ENCODE peak calls at places on chromosomes 5 and 9, in four cellular contexts. B is GM12891, Y is K562, P is HL-60. G is an unnamed sample.

GRCh38 chr9:33751536-33752129 is 43.7 kb upstream of the PRSS3 start:
- DNase-seq in Y (no peak), P (no peak), B (no peak), G (no peak)

GRCh38 chr5:81195334-81195929 is 37.7 kb upstream of the CKMT2 start:
- DNase-seq in P (no peak), Y (no peak), B (no peak), G (no peak)

GRCh38 chr5:157476699-157477408 is 16.8 kb downstream of the NIPAL4 start:
- DNase-seq in Y (peak), P (peak), B (peak), G (no peak)

GRCh38 chr5:454936-455335 is 12.0 kb downstream of the EXOC3 start:
- DNase-seq in P (no peak), B (no peak), Y (no peak), G (no peak)

GRCh38 chr5:78327761-78328510 is 32.5 kb upstream of the SCAMP1 start:
- DNase-seq in B (no peak), Y (no peak), P (no peak), G (no peak)

GRCh38 chr9:34387239-34387638 is 10.5 kb upstream of the MYORG start:
- DNase-seq in B (no peak), P (no peak), Y (no peak), G (no peak)

GRCh38 chr5:133610489-133611356 is 1.6 kb downstream of the FSTL4 start:
- DNase-seq in B (peak), P (no peak), Y (peak), G (no peak)

GRCh38 chr9:21933865-21934264 is 60.3 kb downstream of the CDKN2A start:
- DNase-seq in Y (no peak), B (no peak), P (no peak), G (no peak)

DNA sequence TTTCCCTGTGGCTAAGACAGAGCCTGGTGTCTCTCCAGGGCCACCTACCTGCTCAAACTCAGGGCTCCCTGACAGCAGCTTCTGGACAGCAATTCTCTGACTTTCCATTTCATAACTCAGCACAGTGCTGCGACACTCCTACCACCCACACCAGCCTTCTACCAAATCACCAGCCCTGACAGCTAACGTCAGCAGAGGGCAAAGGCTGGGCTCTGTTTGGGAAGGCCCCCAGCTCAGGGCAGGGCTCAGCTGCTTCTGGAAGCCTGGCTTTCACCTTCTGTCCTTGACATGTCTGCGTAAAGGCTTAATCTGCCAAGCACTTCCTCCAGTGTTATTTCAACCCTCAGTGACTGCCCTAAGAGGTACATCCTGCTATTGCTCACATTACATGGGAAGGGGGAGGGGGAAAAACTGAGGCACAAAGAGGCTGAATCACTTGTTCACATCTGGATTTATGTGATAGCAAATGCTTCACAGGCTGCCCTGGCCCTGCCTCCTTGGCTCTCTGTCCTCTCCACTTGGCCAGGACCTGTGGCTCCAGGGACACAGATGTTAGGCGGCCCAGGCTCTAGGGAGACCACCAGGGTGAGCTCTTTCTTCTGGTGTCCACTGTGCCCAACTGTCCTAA is 102.5 kb upstream of the PANK3 start:
- DNase-seq in Y (no peak), B (no peak), P (no peak), G (no peak)
- TF ChIP-seq SPI1 in Y (no peak), B (no peak), P (no peak), G (no peak)

GRCh38 chr5:135079282-135079681 is 45.3 kb upstream of the PITX1 start:
- DNase-seq in B (no peak), Y (no peak), P (no peak), G (no peak)
- TF ChIP-seq SPI1 in B (no peak), Y (no peak), P (no peak), G (no peak)

GRCh38 chr9:113484258-113484730 is 20.8 kb downstream of the RGS3 start:
- DNase-seq in P (no peak), Y (no peak), B (no peak), G (no peak)
- TF ChIP-seq SPI1 in P (no peak), Y (no peak), B (no peak), G (no peak)

DNA sequence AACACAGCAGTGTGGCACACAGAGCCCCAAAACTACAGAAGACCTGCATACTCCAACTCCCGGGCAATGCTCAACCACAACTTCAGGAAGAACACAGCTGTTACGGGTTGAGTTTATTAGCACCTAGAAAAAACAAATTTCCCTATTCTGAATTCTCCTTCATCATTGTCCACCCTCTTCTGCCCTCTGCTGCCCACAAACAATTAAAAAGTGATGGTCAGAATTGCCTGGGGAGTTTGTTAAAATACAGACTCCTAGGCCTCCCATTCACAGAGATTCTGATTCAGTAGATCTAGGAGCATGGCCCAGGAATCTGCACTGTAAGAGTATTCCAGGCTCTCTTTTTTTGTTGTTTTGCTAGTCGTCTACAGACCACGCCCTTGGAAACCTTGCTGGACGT is 310.6 kb downstream of the NDUFS4 start:
- DNase-seq in B (no peak), Y (peak), P (no peak), G (no peak)
- TF ChIP-seq SPI1 in B (no peak), Y (no peak), P (no peak), G (no peak)

G was measured in GM12878.